ENCODE peak calls at places on chromosome 19, in nine cellular contexts. O, I, V, S, Q, K, E, M and F are unnamed samples.

GRCh38 chr19:55116232-55117062 is 990 bp downstream of the PPP1R12C start:
- DNase-seq in E (peak; percentile 44), I (peak; percentile 31), K (peak; percentile 86), O (peak; percentile 69), S (peak; percentile 9), V (peak; percentile 92), Q (peak; percentile 56), M (peak; percentile 43), F (peak; percentile 40)

GRCh38 chr19:47428177-47428894 is 9.0 kb upstream of the MEIS3 start:
- DNase-seq in Q (peak; percentile 96), V (no peak), K (peak; percentile 96), M (peak; percentile 73), O (peak; percentile 80), S (peak; percentile 54), I (peak; percentile 99), E (peak; percentile 93), F (peak; percentile 73)

GRCh38 chr19:1259873-1260748 is 9.0 kb upstream of the CIRBP start:
- DNase-seq in Q (no peak), K (no peak), I (peak; percentile 24), M (no peak), S (no peak), O (peak; percentile 63), E (no peak), V (peak; percentile 95), F (no peak)

GRCh38 chr19:33482486-33482885 is 39.1 kb downstream of the PEPD start:
- DNase-seq in Q (no peak), E (no peak), V (no peak), K (no peak), M (no peak), I (no peak), O (no peak), S (no peak), F (peak; percentile 36)

GRCh38 chr19:35055715-35056179 is 14.2 kb downstream of the HPN start:
- DNase-seq in Q (peak; percentile 46), O (no peak), E (no peak), V (no peak), I (no peak), M (no peak), K (no peak), S (no peak), F (no peak)

GRCh38 chr19:47762615-47763308 is 15.7 kb upstream of the SELENOW start:
- DNase-seq in M (no peak), E (no peak), S (no peak), K (no peak), I (peak; percentile 42), Q (no peak), O (no peak), V (peak; percentile 85), F (no peak)

GRCh38 chr19:50694815-50695145 is 24.8 kb downstream of the SHANK1 start:
- DNase-seq in S (no peak), O (no peak), E (no peak), M (no peak), I (no peak), K (no peak), Q (no peak), V (no peak), F (no peak)

GRCh38 chr19:46408611-46409039 is 4.7 kb downstream of the CCDC8 start:
- DNase-seq in V (no peak), I (no peak), E (peak; percentile 75), S (peak; percentile 25), K (no peak), M (peak; percentile 48), O (peak; percentile 51), Q (no peak), F (peak; percentile 42)

GRCh38 chr19:10852098-10852800 is 4.0 kb downstream of the C19orf38 start:
- DNase-seq in V (no peak), S (peak; percentile 63), E (no peak), K (no peak), M (no peak), Q (no peak), I (no peak), O (no peak), F (no peak)

GRCh38 chr19:33376423-33376822 is 2.9 kb downstream of the CEBPG start:
- DNase-seq in I (peak; percentile 92), S (peak; percentile 45), O (peak; percentile 91), M (peak; percentile 86), K (no peak), E (no peak), V (no peak), Q (no peak), F (no peak)

GRCh38 chr19:35278578-35279284 is 3.6 kb upstream of the HAMP start:
- DNase-seq in O (no peak), S (no peak), M (no peak), K (no peak), Q (no peak), V (no peak), I (no peak), E (no peak), F (no peak)

GRCh38 chr19:44672226-44672625 is 944 bp downstream of the CEACAM19 start:
- DNase-seq in Q (no peak), E (no peak), O (no peak), I (no peak), V (no peak), S (no peak), M (no peak), K (no peak), F (no peak)

GRCh38 chr19:27741236-27741635 is 1471.7 kb downstream of the UQCRFS1 start:
- DNase-seq in K (no peak), I (no peak), E (peak; percentile 4), V (no peak), Q (no peak), S (no peak), O (no peak), M (peak; percentile 9), F (no peak)

GRCh38 chr19:2974342-2974932 is 2.9 kb upstream of the TLE6 start:
- DNase-seq in S (no peak), K (no peak), V (no peak), O (no peak), M (no peak), I (no peak), E (peak; percentile 60), Q (peak; percentile 62), F (no peak)

GRCh38 chr19:46295401-46296308 is 1.2 kb upstream of the HIF3A start:
- DNase-seq in K (no peak), S (no peak), O (no peak), V (no peak), M (no peak), E (no peak), Q (no peak), I (no peak), F (no peak)

GRCh38 chr19:10769533-10770491 is 51.9 kb downstream of the DNM2 start:
- DNase-seq in M (peak; percentile 36), E (no peak), O (peak; percentile 31), K (peak; percentile 80), I (peak; percentile 53), S (peak; percentile 76), V (no peak), Q (peak; percentile 51), F (no peak)

GRCh38 chr19:6532244-6532999 is 1.6 kb downstream of the TNFSF9 start:
- DNase-seq in I (no peak), M (no peak), Q (peak; percentile 74), E (no peak), K (no peak), O (no peak), V (peak; percentile 84), S (no peak), F (no peak)

GRCh38 chr19:54415901-54416621 is 797 bp downstream of the TTYH1 start:
- DNase-seq in M (no peak), S (no peak), K (no peak), V (no peak), I (no peak), E (no peak), O (no peak), Q (peak; percentile 5), F (no peak)

GRCh38 chr19:2600914-2601870 is 101.3 kb downstream of the GNG7 start:
- DNase-seq in I (no peak), O (no peak), V (no peak), S (no peak), Q (no peak), K (no peak), E (no peak), M (no peak), F (no peak)

GRCh38 chr19:42596391-42597071 is 1.8 kb upstream of the CEACAM8 start:
- DNase-seq in S (no peak), K (peak; percentile 70), O (peak; percentile 39), Q (peak; percentile 61), I (peak; percentile 12), M (peak; percentile 41), E (no peak), V (peak; percentile 87), F (peak; percentile 7)

GRCh38 chr19:42595550-42596172 is 937 bp upstream of the CEACAM8 start:
- DNase-seq in Q (no peak), E (no peak), V (no peak), O (no peak), S (no peak), M (no peak), K (no peak), I (no peak), F (no peak)

GRCh38 chr19:42589792-42590191 is 4.9 kb downstream of the CEACAM8 start:
- DNase-seq in K (no peak), Q (no peak), E (no peak), V (no peak), I (no peak), O (no peak), M (no peak), S (no peak), F (no peak)

GRCh38 chr19:42594617-42595489 is at the start of gene CEACAM8:
- DNase-seq in M (no peak), I (no peak), Q (no peak), V (no peak), S (no peak), K (no peak), E (no peak), O (no peak), F (no peak)
- TF ChIP-seq CTCF in M (no peak), I (no peak), Q (no peak), V (no peak), S (peak; percentile 24), K (no peak), E (no peak), O (no peak), F (no peak)

GRCh38 chr19:11944656-11945055 is 19.7 kb downstream of the ZNF700 start:
- DNase-seq in Q (no peak), K (no peak), O (no peak), I (no peak), S (no peak), V (no peak), M (no peak), E (no peak), F (no peak)
- H3K36me3 ChIP-seq in Q (peaks cover 61% of the 10 kb centered on the region), K (peaks cover 53% of the 10 kb centered on the region), O (peaks cover 24% of the 10 kb centered on the region), I (peaks cover 12% of the 10 kb centered on the region), S (peaks cover 17% of the 10 kb centered on the region), V (peaks cover 76% of the 10 kb centered on the region), M (peaks cover 100% of the 10 kb centered on the region), E (peaks cover 19% of the 10 kb centered on the region), F (peaks cover 16% of the 10 kb centered on the region)

DNA sequence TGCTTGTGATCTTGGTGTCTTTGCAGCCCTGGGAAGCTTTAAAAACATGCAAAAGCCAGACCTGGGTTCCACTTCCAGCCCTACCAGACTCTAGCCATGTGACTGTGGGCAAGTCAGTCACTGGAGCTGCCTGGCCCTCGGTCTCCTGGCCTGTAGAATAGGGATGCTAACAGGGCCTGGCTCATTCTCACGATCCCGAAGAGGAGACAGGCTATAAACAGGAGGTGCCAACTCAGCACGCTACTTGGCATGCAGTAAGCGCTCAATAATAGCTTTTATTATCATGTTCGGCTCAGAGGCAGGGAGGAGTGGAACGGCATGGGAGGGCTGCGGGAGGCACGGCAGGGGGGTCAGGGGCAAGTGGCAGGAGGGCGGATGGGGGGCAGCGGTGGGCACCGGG is 1.7 kb downstream of the CTXN1 start:
- DNase-seq in E (no peak), V (no peak), K (no peak), Q (no peak), M (no peak), S (no peak), O (no peak), I (no peak), F (no peak)
- TF ChIP-seq POLR2AphosphoS5 in E (no peak), V (no peak), K (no peak), Q (no peak), M (no peak), S (no peak), O (no peak), I (no peak), F (no peak)

GRCh38 chr19:29699861-29700260 is 15.2 kb downstream of the C19orf12 start:
- DNase-seq in V (peak; percentile 53), K (no peak), I (no peak), M (no peak), Q (no peak), S (no peak), O (no peak), E (no peak), F (no peak)
- TF ChIP-seq CTCF in V (no peak), K (no peak), I (no peak), M (no peak), Q (no peak), S (no peak), O (no peak), E (no peak), F (no peak)